ENCODE peak calls at places on chromosomes 6 and 20, in six cellular contexts. O is KG1, M is GM03348, B is posterior vena cava, A is pancreas, P is left colon. U is an unnamed sample.

GRCh38 chr6:52201493-52201892 is 15.3 kb downstream of the IL17A start:
- DNase-seq in P (no peak), O (no peak), B (no peak), A (no peak), M (no peak), U (no peak)

GRCh38 chr6:56790424-56790823 is 147.7 kb upstream of the DST start:
- DNase-seq in A (no peak), O (peak), M (no peak), P (no peak), B (no peak), U (no peak)

GRCh38 chr6:170291271-170292110 is 613 bp upstream of the DLL1 start:
- DNase-seq in O (no peak), B (peak), A (no peak), M (peak), P (no peak), U (peak)

GRCh38 chr6:166361080-166361429 is 18.7 kb upstream of the SFT2D1 start:
- DNase-seq in M (peak), B (no peak), P (no peak), O (no peak), A (no peak), U (no peak)

GRCh38 chr6:132695773-132696172 is 18.1 kb downstream of the VNN1 start:
- DNase-seq in P (no peak), M (no peak), A (no peak), B (no peak), O (no peak), U (no peak)

GRCh38 chr6:106973841-106974336 is 640 bp downstream of the CD24 start:
- DNase-seq in O (no peak), M (no peak), A (peak), P (peak), B (no peak), U (no peak)

GRCh38 chr20:22729180-22729579 is 144.8 kb upstream of the FOXA2 start:
- DNase-seq in B (no peak), M (no peak), A (no peak), O (no peak), P (no peak), U (peak)

GRCh38 chr20:60102665-60103210 is 144.5 kb downstream of the CDH26 start:
- DNase-seq in M (no peak), B (no peak), P (no peak), A (no peak), O (no peak), U (no peak)

GRCh38 chr6:3406928-3407809 is 49.7 kb downstream of the SLC22A23 start:
- DNase-seq in O (no peak), M (no peak), B (no peak), P (no peak), A (no peak), U (no peak)

GRCh38 chr6:158496700-158497099 is 63.2 kb upstream of the TMEM181 start:
- DNase-seq in B (no peak), M (no peak), P (no peak), O (no peak), A (no peak), U (no peak)

GRCh38 chr6:33840064-33840926 is 36.5 kb upstream of the MLN start:
- DNase-seq in B (no peak), A (no peak), O (peak), P (peak), M (peak), U (peak)

GRCh38 chr6:41588083-41588482 is 41.9 kb downstream of the FOXP4 start:
- DNase-seq in M (no peak), A (no peak), B (no peak), P (no peak), O (no peak), U (no peak)

GRCh38 chr6:167827588-167828324 is 1.0 kb downstream of the AFDN start:
- DNase-seq in M (peak), B (peak), P (peak), O (no peak), A (peak), U (peak)